ENCODE peak calls at places on chromosomes 12 and 14, in six cellular contexts. One of them, this sample, is unnamed.

GRCh38 chr12:103590271-103590670 is 3.2 kb downstream of the STAB2 start:
- DNase-seq in hepatocyte: no peak
- DNase-seq in nephron progenitor cell: no peak
- DNase-seq in ovary: no peak
- DNase-seq in progenitor cell of endocrine pancreas: no peak
- DNase-seq in tibial artery: no peak
- DNase-seq in this sample: no peak

GRCh38 chr12:32497864-32498263 is 98.5 kb downstream of the FGD4 start:
- DNase-seq in hepatocyte: no peak
- DNase-seq in nephron progenitor cell: no peak
- DNase-seq in ovary: no peak
- DNase-seq in progenitor cell of endocrine pancreas: no peak
- DNase-seq in tibial artery: no peak
- DNase-seq in this sample: no peak

GRCh38 chr12:106760184-106760531 is 14.3 kb upstream of the RIC8B start:
- DNase-seq in hepatocyte: no peak
- DNase-seq in nephron progenitor cell: no peak
- DNase-seq in ovary: no peak
- DNase-seq in progenitor cell of endocrine pancreas: no peak
- DNase-seq in tibial artery: no peak
- DNase-seq in this sample: no peak

GRCh38 chr12:32435921-32436710 is 36.8 kb downstream of the FGD4 start:
- DNase-seq in hepatocyte: no peak
- DNase-seq in nephron progenitor cell: no peak
- DNase-seq in ovary: no peak
- DNase-seq in progenitor cell of endocrine pancreas: no peak
- DNase-seq in tibial artery: no peak
- DNase-seq in this sample: no peak

GRCh38 chr14:54600685-54601084 is 33.8 kb downstream of the SAMD4A start:
- DNase-seq in hepatocyte: peak
- DNase-seq in nephron progenitor cell: no peak
- DNase-seq in ovary: no peak
- DNase-seq in progenitor cell of endocrine pancreas: no peak
- DNase-seq in tibial artery: no peak
- DNase-seq in this sample: no peak

GRCh38 chr12:57998251-57998650 is 56.9 kb downstream of the ATP23 start:
- DNase-seq in hepatocyte: no peak
- DNase-seq in nephron progenitor cell: no peak
- DNase-seq in ovary: no peak
- DNase-seq in progenitor cell of endocrine pancreas: no peak
- DNase-seq in tibial artery: no peak
- DNase-seq in this sample: no peak

GRCh38 chr12:31578632-31579031 is 12.3 kb downstream of the DENND5B start:
- DNase-seq in hepatocyte: no peak
- DNase-seq in nephron progenitor cell: no peak
- DNase-seq in ovary: no peak
- DNase-seq in progenitor cell of endocrine pancreas: no peak
- DNase-seq in tibial artery: no peak
- DNase-seq in this sample: no peak

GRCh38 chr14:39430762-39431415 is 1.3 kb downstream of the FBXO33 start:
- DNase-seq in hepatocyte: no peak
- DNase-seq in nephron progenitor cell: peak
- DNase-seq in ovary: no peak
- DNase-seq in progenitor cell of endocrine pancreas: no peak
- DNase-seq in tibial artery: no peak
- DNase-seq in this sample: no peak

GRCh38 chr12:27573972-27574371 is 50.0 kb downstream of the PPFIBP1 start:
- DNase-seq in hepatocyte: no peak
- DNase-seq in nephron progenitor cell: no peak
- DNase-seq in ovary: no peak
- DNase-seq in progenitor cell of endocrine pancreas: no peak
- DNase-seq in tibial artery: no peak
- DNase-seq in this sample: no peak

GRCh38 chr14:105015905-105016304 is 5.0 kb downstream of the CDCA4 start:
- DNase-seq in hepatocyte: no peak
- DNase-seq in nephron progenitor cell: no peak
- DNase-seq in ovary: no peak
- DNase-seq in progenitor cell of endocrine pancreas: no peak
- DNase-seq in tibial artery: no peak
- DNase-seq in this sample: no peak

GRCh38 chr12:50103767-50104321 is at the start of gene GPD1:
- DNase-seq in hepatocyte: peak
- DNase-seq in nephron progenitor cell: peak
- DNase-seq in ovary: peak
- DNase-seq in progenitor cell of endocrine pancreas: peak
- DNase-seq in tibial artery: no peak
- DNase-seq in this sample: no peak

GRCh38 chr14:77864580-77864979 is 64.7 kb downstream of the ADCK1 start:
- DNase-seq in hepatocyte: no peak
- DNase-seq in nephron progenitor cell: no peak
- DNase-seq in ovary: no peak
- DNase-seq in progenitor cell of endocrine pancreas: no peak
- DNase-seq in tibial artery: no peak
- DNase-seq in this sample: no peak

GRCh38 chr12:108367436-108367835 is 28.3 kb upstream of the CMKLR1 start:
- DNase-seq in hepatocyte: no peak
- DNase-seq in nephron progenitor cell: no peak
- DNase-seq in ovary: no peak
- DNase-seq in progenitor cell of endocrine pancreas: no peak
- DNase-seq in tibial artery: peak
- DNase-seq in this sample: no peak

GRCh38 chr14:68364823-68365222 is 428.0 kb downstream of the ZFP36L1 start:
- DNase-seq in hepatocyte: no peak
- DNase-seq in nephron progenitor cell: peak
- DNase-seq in ovary: no peak
- DNase-seq in progenitor cell of endocrine pancreas: no peak
- DNase-seq in tibial artery: no peak
- DNase-seq in this sample: no peak

GRCh38 chr14:104220225-104221070 is 82.1 kb downstream of the KIF26A start:
- DNase-seq in hepatocyte: no peak
- DNase-seq in nephron progenitor cell: no peak
- DNase-seq in ovary: no peak
- DNase-seq in progenitor cell of endocrine pancreas: no peak
- DNase-seq in tibial artery: no peak
- DNase-seq in this sample: no peak

GRCh38 chr12:13008741-13009380 is 8.8 kb upstream of the HEBP1 start:
- DNase-seq in hepatocyte: no peak
- DNase-seq in nephron progenitor cell: no peak
- DNase-seq in ovary: no peak
- DNase-seq in progenitor cell of endocrine pancreas: no peak
- DNase-seq in tibial artery: no peak
- DNase-seq in this sample: no peak

GRCh38 chr12:117293510-117293909 is 67.9 kb downstream of the NOS1 start:
- DNase-seq in hepatocyte: no peak
- DNase-seq in nephron progenitor cell: no peak
- DNase-seq in ovary: no peak
- DNase-seq in progenitor cell of endocrine pancreas: no peak
- DNase-seq in tibial artery: no peak
- DNase-seq in this sample: no peak

GRCh38 chr12:51823875-51824565 is 24.5 kb downstream of the FIGNL2 start:
- DNase-seq in hepatocyte: peak
- DNase-seq in nephron progenitor cell: no peak
- DNase-seq in ovary: no peak
- DNase-seq in progenitor cell of endocrine pancreas: no peak
- DNase-seq in tibial artery: no peak
- DNase-seq in this sample: no peak

GRCh38 chr14:31921251-31921650 is 155.9 kb upstream of the ARHGAP5 start:
- DNase-seq in hepatocyte: no peak
- DNase-seq in nephron progenitor cell: no peak
- DNase-seq in ovary: no peak
- DNase-seq in progenitor cell of endocrine pancreas: no peak
- DNase-seq in tibial artery: no peak
- DNase-seq in this sample: no peak

GRCh38 chr12:30437616-30438015 is 258.1 kb downstream of the IPO8 start:
- DNase-seq in hepatocyte: no peak
- DNase-seq in nephron progenitor cell: no peak
- DNase-seq in ovary: no peak
- DNase-seq in progenitor cell of endocrine pancreas: no peak
- DNase-seq in tibial artery: no peak
- DNase-seq in this sample: no peak

GRCh38 chr12:30438526-30439120 is 257.0 kb downstream of the IPO8 start:
- DNase-seq in hepatocyte: no peak
- DNase-seq in nephron progenitor cell: no peak
- DNase-seq in ovary: no peak
- DNase-seq in progenitor cell of endocrine pancreas: no peak
- DNase-seq in tibial artery: no peak
- DNase-seq in this sample: no peak

GRCh38 chr12:30437044-30437443 is 258.6 kb downstream of the IPO8 start:
- DNase-seq in hepatocyte: no peak
- DNase-seq in nephron progenitor cell: no peak
- DNase-seq in ovary: no peak
- DNase-seq in progenitor cell of endocrine pancreas: no peak
- DNase-seq in tibial artery: no peak
- DNase-seq in this sample: no peak

GRCh38 chr12:30440826-30441602 is 254.7 kb downstream of the IPO8 start:
- DNase-seq in hepatocyte: peak
- DNase-seq in nephron progenitor cell: peak
- DNase-seq in ovary: no peak
- DNase-seq in progenitor cell of endocrine pancreas: no peak
- DNase-seq in tibial artery: no peak
- DNase-seq in this sample: no peak
- TF ChIP-seq CTCF in hepatocyte: peak
- TF ChIP-seq CTCF in nephron progenitor cell: peak
- TF ChIP-seq CTCF in ovary: no peak
- TF ChIP-seq CTCF in progenitor cell of endocrine pancreas: peak
- TF ChIP-seq CTCF in tibial artery: no peak
- TF ChIP-seq CTCF in this sample: no peak

GRCh38 chr14:74800780-74801179 is 37.7 kb downstream of the YLPM1 start:
- DNase-seq in hepatocyte: no peak
- DNase-seq in nephron progenitor cell: no peak
- DNase-seq in ovary: no peak
- DNase-seq in progenitor cell of endocrine pancreas: no peak
- DNase-seq in tibial artery: no peak
- DNase-seq in this sample: no peak

GRCh38 chr14:74801396-74801795 is 38.3 kb downstream of the YLPM1 start:
- DNase-seq in hepatocyte: no peak
- DNase-seq in nephron progenitor cell: no peak
- DNase-seq in ovary: no peak
- DNase-seq in progenitor cell of endocrine pancreas: no peak
- DNase-seq in tibial artery: no peak
- DNase-seq in this sample: no peak

GRCh38 chr14:74799765-74800164 is 36.6 kb downstream of the YLPM1 start:
- DNase-seq in hepatocyte: no peak
- DNase-seq in nephron progenitor cell: no peak
- DNase-seq in ovary: no peak
- DNase-seq in progenitor cell of endocrine pancreas: no peak
- DNase-seq in tibial artery: no peak
- DNase-seq in this sample: no peak

GRCh38 chr14:74804219-74804825 is 41.2 kb downstream of the YLPM1 start:
- DNase-seq in hepatocyte: peak
- DNase-seq in nephron progenitor cell: no peak
- DNase-seq in ovary: peak
- DNase-seq in progenitor cell of endocrine pancreas: no peak
- DNase-seq in tibial artery: no peak
- DNase-seq in this sample: no peak
- TF ChIP-seq CTCF in hepatocyte: peak
- TF ChIP-seq CTCF in nephron progenitor cell: peak
- TF ChIP-seq CTCF in ovary: peak
- TF ChIP-seq CTCF in progenitor cell of endocrine pancreas: peak
- TF ChIP-seq CTCF in tibial artery: peak
- TF ChIP-seq CTCF in this sample: no peak

DNA sequence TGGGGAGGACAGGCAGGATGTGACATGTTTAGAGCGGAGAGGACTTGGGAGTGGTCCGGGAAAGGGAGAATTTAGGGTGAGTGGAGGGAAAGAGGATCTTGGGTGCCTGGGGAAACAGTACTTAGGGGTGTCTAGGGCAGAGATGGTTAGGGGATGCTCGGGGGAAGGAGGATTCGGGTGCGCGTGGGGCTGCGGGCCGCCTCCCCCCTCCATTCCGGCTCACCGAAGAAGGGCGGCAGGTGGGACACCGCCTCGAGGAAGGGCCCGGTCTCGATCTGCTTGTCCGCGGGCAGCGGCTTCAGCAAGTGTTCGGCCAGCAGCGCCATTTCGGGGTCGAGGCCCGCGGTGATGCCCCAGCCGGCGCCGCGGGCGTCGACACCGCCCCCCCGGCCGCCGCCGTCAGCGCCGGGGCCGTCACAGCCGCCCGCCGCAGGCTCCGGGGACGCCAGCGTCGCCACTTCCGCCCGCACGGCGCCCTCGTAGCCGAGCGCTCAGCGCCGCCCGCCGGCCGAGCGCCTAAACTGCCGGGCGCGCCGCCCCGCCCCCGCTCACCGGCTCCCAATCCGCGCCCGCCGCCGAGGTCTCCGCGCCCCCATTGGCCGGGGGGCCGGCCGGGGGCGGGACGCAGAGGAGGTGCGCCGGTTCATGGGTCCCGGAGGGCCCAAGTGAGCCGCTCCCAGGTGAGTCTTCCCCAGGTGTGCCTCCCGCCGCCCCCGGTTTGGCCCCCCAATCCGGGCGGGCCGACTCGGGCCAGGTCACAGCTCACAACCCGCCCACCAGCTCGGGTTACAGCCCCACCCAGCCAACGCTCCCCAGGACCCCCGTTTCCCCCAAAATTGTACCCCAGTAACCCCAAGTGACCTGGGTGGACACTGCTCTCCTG is at the start of gene GLTP:
- DNase-seq in hepatocyte: peak
- DNase-seq in nephron progenitor cell: peak
- DNase-seq in ovary: peak
- DNase-seq in progenitor cell of endocrine pancreas: peak
- DNase-seq in tibial artery: peak
- DNase-seq in this sample: peak
- TF ChIP-seq CTCF in hepatocyte: peak
- TF ChIP-seq CTCF in nephron progenitor cell: no peak
- TF ChIP-seq CTCF in ovary: peak
- TF ChIP-seq CTCF in progenitor cell of endocrine pancreas: peak
- TF ChIP-seq CTCF in tibial artery: peak
- TF ChIP-seq CTCF in this sample: peak

GRCh38 chr14:24147761-24148428 is 597 bp downstream of the RNF31 start:
- DNase-seq in hepatocyte: no peak
- DNase-seq in nephron progenitor cell: no peak
- DNase-seq in ovary: no peak
- DNase-seq in progenitor cell of endocrine pancreas: no peak
- DNase-seq in tibial artery: peak
- DNase-seq in this sample: no peak

GRCh38 chr14:24146978-24147760 is at the start of gene RNF31:
- DNase-seq in hepatocyte: peak
- DNase-seq in nephron progenitor cell: peak
- DNase-seq in ovary: peak
- DNase-seq in progenitor cell of endocrine pancreas: peak
- DNase-seq in tibial artery: peak
- DNase-seq in this sample: peak

GRCh38 chr14:24145700-24146621 is at the start of gene PSME2:
- DNase-seq in hepatocyte: no peak
- DNase-seq in nephron progenitor cell: no peak
- DNase-seq in ovary: no peak
- DNase-seq in progenitor cell of endocrine pancreas: no peak
- DNase-seq in tibial artery: no peak
- DNase-seq in this sample: peak

GRCh38 chr14:24145219-24145618 is 1.2 kb downstream of the PSME2 start:
- DNase-seq in hepatocyte: no peak
- DNase-seq in nephron progenitor cell: no peak
- DNase-seq in ovary: no peak
- DNase-seq in progenitor cell of endocrine pancreas: no peak
- DNase-seq in tibial artery: no peak
- DNase-seq in this sample: no peak

DNA sequence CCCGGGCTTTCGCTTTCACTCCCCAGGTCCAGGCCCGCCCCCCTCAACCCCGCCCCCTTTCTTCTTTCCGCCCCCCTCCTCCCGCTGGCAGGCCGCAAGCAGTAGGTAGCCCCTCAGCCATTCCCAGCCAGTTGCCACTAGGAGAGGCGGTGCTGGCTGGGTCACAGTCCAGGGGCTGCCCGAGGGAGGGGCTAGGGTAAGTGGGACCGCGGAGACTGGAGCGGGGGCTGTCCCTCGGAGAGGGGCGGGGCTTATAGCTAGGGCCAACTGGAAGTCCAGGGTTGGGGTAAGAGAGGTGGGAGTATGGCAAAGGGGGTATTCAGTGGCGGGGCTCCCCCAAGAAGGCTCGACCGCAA is 190 bp upstream of the PSME2 start:
- DNase-seq in hepatocyte: peak
- DNase-seq in nephron progenitor cell: peak
- DNase-seq in ovary: peak
- DNase-seq in progenitor cell of endocrine pancreas: peak
- DNase-seq in tibial artery: peak
- DNase-seq in this sample: peak
- TF ChIP-seq CTCF in hepatocyte: no peak
- TF ChIP-seq CTCF in nephron progenitor cell: no peak
- TF ChIP-seq CTCF in ovary: no peak
- TF ChIP-seq CTCF in progenitor cell of endocrine pancreas: peak
- TF ChIP-seq CTCF in tibial artery: no peak
- TF ChIP-seq CTCF in this sample: no peak